ENCODE peak calls at places on chromosome 5, in nine cellular contexts. I is iris pigment epithelial cell, D is foreskin fibroblast, C is ureter, R is endothelial cell, O is left ventricle myocardium inferior, J is nephron progenitor cell, G is kidney tubule cell, S is gastrocnemius medialis. N is an unnamed sample.

GRCh38 chr5:110496276-110496675 is 230.2 kb downstream of the TMEM232 start:
- DNase-seq in J (no peak), I (no peak), R (no peak), O (no peak), G (no peak), D (no peak), S (no peak), C (no peak), N (no peak)

GRCh38 chr5:22998775-22999174 is 145.6 kb upstream of the CDH12 start:
- DNase-seq in S (no peak), G (no peak), R (no peak), D (no peak), C (no peak), I (no peak), O (no peak), J (no peak), N (no peak)

GRCh38 chr5:1892685-1893445 is 10.1 kb upstream of the IRX4 start:
- DNase-seq in I (no peak), C (no peak), G (no peak), J (no peak), S (no peak), D (no peak), R (no peak), O (no peak), N (no peak)

GRCh38 chr5:33563530-33563929 is 122.8 kb downstream of the TARS1 start:
- DNase-seq in O (no peak), R (no peak), S (no peak), D (no peak), C (no peak), I (no peak), J (no peak), G (no peak), N (no peak)

GRCh38 chr5:163529698-163530097 is 24.3 kb downstream of the MAT2B start:
- DNase-seq in G (peak; percentile 42), J (no peak), C (no peak), O (peak; percentile 24), S (no peak), I (no peak), D (no peak), R (no peak), N (no peak)

GRCh38 chr5:97658116-97658900 is 475.3 kb upstream of the RIOK2 start:
- DNase-seq in O (no peak), J (no peak), G (peak; percentile 24), S (no peak), D (peak; percentile 17), C (no peak), I (no peak), R (no peak), N (no peak)

GRCh38 chr5:134879456-134879855 is 5.3 kb downstream of the TXNDC15 start:
- DNase-seq in R (no peak), S (no peak), O (no peak), I (no peak), G (no peak), C (no peak), D (no peak), J (no peak), N (no peak)

GRCh38 chr5:115262405-115263247 is at the start of gene PGGT1B:
- DNase-seq in C (peak; percentile 79), D (peak; percentile 86), J (peak; percentile 71), S (peak; percentile 49), O (peak; percentile 77), G (peak; percentile 78), R (peak; percentile 67), I (peak; percentile 73), N (peak; percentile 42)

GRCh38 chr5:126961702-126962101 is 68.7 kb downstream of the MARCHF3 start:
- DNase-seq in O (no peak), D (peak; percentile 70), G (no peak), I (peak; percentile 82), C (no peak), R (no peak), S (no peak), J (no peak), N (no peak)

GRCh38 chr5:141223112-141223783 is at the start of gene PCDHB14:
- DNase-seq in D (peak; percentile 15), I (peak; percentile 28), J (no peak), C (no peak), R (peak; percentile 18), S (no peak), O (no peak), G (peak; percentile 34), N (peak; percentile 27)

GRCh38 chr5:143685416-143685815 is 126.5 kb upstream of the HMHB1 start:
- DNase-seq in G (no peak), J (no peak), D (peak; percentile 61), I (peak; percentile 44), S (no peak), C (no peak), R (no peak), O (no peak), N (no peak)